ENCODE peak calls at places on chromosomes 4 and X, in five cellular contexts. One of them, this sample, is unnamed.

GRCh38 chr4:147582386-147583077 is 34.7 kb upstream of the TMEM184C start:
- DNase-seq in GM12878: no peak
- DNase-seq in HepG2: no peak
- DNase-seq in H1: no peak
- DNase-seq in GM12891: no peak
- DNase-seq in this sample: no peak

GRCh38 chr4:102354671-102355454 is 9.6 kb upstream of the SLC39A8 start:
- DNase-seq in GM12878: no peak
- DNase-seq in HepG2: no peak
- DNase-seq in H1: no peak
- DNase-seq in GM12891: no peak
- DNase-seq in this sample: no peak

GRCh38 chr4:168888715-168889215 is 121.3 kb downstream of the CBR4 start:
- DNase-seq in GM12878: no peak
- DNase-seq in HepG2: no peak
- DNase-seq in H1: no peak
- DNase-seq in GM12891: no peak
- DNase-seq in this sample: no peak

GRCh38 chr4:158805628-158806471 is 37.0 kb downstream of the FNIP2 start:
- DNase-seq in GM12878: no peak
- DNase-seq in HepG2: no peak
- DNase-seq in H1: no peak
- DNase-seq in GM12891: no peak
- DNase-seq in this sample: no peak

GRCh38 chr4:157978680-157979361 is 194.0 kb downstream of the GASK1B start:
- DNase-seq in GM12878: no peak
- DNase-seq in HepG2: peak; percentile 68
- DNase-seq in H1: peak; percentile 23
- DNase-seq in GM12891: peak; percentile 9
- DNase-seq in this sample: no peak

GRCh38 chr4:35125995-35126712 is 1118.2 kb downstream of the ARAP2 start:
- DNase-seq in GM12878: no peak
- DNase-seq in HepG2: peak; percentile 1
- DNase-seq in H1: no peak
- DNase-seq in GM12891: no peak
- DNase-seq in this sample: no peak

GRCh38 chr4:33104190-33104773 is 2384.1 kb downstream of the PCDH7 start:
- DNase-seq in GM12878: peak; percentile 2
- DNase-seq in HepG2: no peak
- DNase-seq in H1: no peak
- DNase-seq in GM12891: peak; percentile 1
- DNase-seq in this sample: no peak

GRCh38 chr4:184953421-184953820 is 64.9 kb upstream of the HELT start:
- DNase-seq in GM12878: no peak
- DNase-seq in HepG2: no peak
- DNase-seq in H1: no peak
- DNase-seq in GM12891: no peak
- DNase-seq in this sample: no peak

GRCh38 chrX:152904151-152905080 is 6.5 kb downstream of the ZNF185 start:
- DNase-seq in GM12878: no peak
- DNase-seq in HepG2: no peak
- DNase-seq in H1: no peak
- DNase-seq in GM12891: peak; percentile 43
- DNase-seq in this sample: peak; percentile 71

GRCh38 chr4:95106408-95106928 is 348.7 kb downstream of the BMPR1B start:
- DNase-seq in GM12878: no peak
- DNase-seq in HepG2: no peak
- DNase-seq in H1: no peak
- DNase-seq in GM12891: no peak
- DNase-seq in this sample: no peak

GRCh38 chrX:1093112-1093511 is 119.3 kb downstream of the CRLF2 start:
- DNase-seq in GM12878: no peak
- DNase-seq in HepG2: no peak
- DNase-seq in H1: no peak
- DNase-seq in GM12891: no peak
- DNase-seq in this sample: no peak

GRCh38 chr4:173231916-173232315 is 63.3 kb downstream of the GALNT7 start:
- DNase-seq in GM12878: no peak
- DNase-seq in HepG2: no peak
- DNase-seq in H1: no peak
- DNase-seq in GM12891: no peak
- DNase-seq in this sample: no peak

GRCh38 chr4:174320501-174321199 is 36.9 kb downstream of the CEP44 start:
- DNase-seq in GM12878: no peak
- DNase-seq in HepG2: no peak
- DNase-seq in H1: no peak
- DNase-seq in GM12891: no peak
- DNase-seq in this sample: no peak

GRCh38 chr4:134470544-134470943 is 269.0 kb upstream of the PABPC4L start:
- DNase-seq in GM12878: no peak
- DNase-seq in HepG2: peak; percentile 16
- DNase-seq in H1: no peak
- DNase-seq in GM12891: no peak
- DNase-seq in this sample: no peak

GRCh38 chrX:40132751-40133150 is 35.0 kb upstream of the BCOR start:
- DNase-seq in GM12878: no peak
- DNase-seq in HepG2: no peak
- DNase-seq in H1: no peak
- DNase-seq in GM12891: no peak
- DNase-seq in this sample: no peak

GRCh38 chrX:113202601-113203000 is 362.0 kb upstream of the AMOT start:
- DNase-seq in GM12878: no peak
- DNase-seq in HepG2: no peak
- DNase-seq in H1: no peak
- DNase-seq in GM12891: no peak
- DNase-seq in this sample: no peak

GRCh38 chr4:28373601-28374000 is 1513.0 kb downstream of the STIM2 start:
- DNase-seq in GM12878: no peak
- DNase-seq in HepG2: no peak
- DNase-seq in H1: no peak
- DNase-seq in GM12891: no peak
- DNase-seq in this sample: no peak

GRCh38 chr4:94342713-94343112 is at the start of gene HPGDS:
- DNase-seq in GM12878: no peak
- DNase-seq in HepG2: no peak
- DNase-seq in H1: no peak
- DNase-seq in GM12891: no peak
- DNase-seq in this sample: no peak

GRCh38 chr4:85520765-85521749 is 46.1 kb downstream of the ARHGAP24 start:
- DNase-seq in GM12878: no peak
- DNase-seq in HepG2: no peak
- DNase-seq in H1: no peak
- DNase-seq in GM12891: no peak
- DNase-seq in this sample: no peak

GRCh38 chr4:1156069-1156468 is 16.3 kb downstream of the SPON2 start:
- DNase-seq in GM12878: no peak
- DNase-seq in HepG2: no peak
- DNase-seq in H1: no peak
- DNase-seq in GM12891: no peak
- DNase-seq in this sample: no peak

GRCh38 chr4:1153567-1154090 is 18.8 kb downstream of the SPON2 start:
- DNase-seq in GM12878: no peak
- DNase-seq in HepG2: no peak
- DNase-seq in H1: no peak
- DNase-seq in GM12891: no peak
- DNase-seq in this sample: no peak

GRCh38 chr4:1154126-1154522 is 18.3 kb downstream of the SPON2 start:
- DNase-seq in GM12878: no peak
- DNase-seq in HepG2: no peak
- DNase-seq in H1: no peak
- DNase-seq in GM12891: no peak
- DNase-seq in this sample: no peak

GRCh38 chr4:1154523-1155182 is 17.7 kb downstream of the SPON2 start:
- DNase-seq in GM12878: no peak
- DNase-seq in HepG2: no peak
- DNase-seq in H1: no peak
- DNase-seq in GM12891: no peak
- DNase-seq in this sample: no peak

DNA sequence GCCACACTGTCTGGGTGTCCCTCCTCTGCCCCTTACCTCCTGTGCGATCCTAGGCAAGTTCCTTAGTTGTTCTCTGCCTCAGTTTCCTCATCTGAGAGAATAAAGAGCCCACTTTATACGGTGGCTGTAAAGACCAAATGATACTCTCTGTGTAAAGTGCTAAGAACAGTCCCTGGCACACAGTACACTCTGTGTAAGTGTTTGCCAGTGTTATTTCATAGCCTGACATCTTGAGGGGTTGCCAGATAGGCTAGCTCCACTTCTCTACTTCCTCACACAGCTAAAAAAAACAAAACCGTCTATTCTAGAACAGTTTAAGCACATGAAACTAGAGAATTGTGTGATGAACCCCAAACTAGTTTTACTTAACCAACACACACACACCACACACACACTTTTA is 17.1 kb downstream of the SPON2 start:
- DNase-seq in GM12878: no peak
- DNase-seq in HepG2: no peak
- DNase-seq in H1: no peak
- DNase-seq in GM12891: no peak
- DNase-seq in this sample: no peak
- TF ChIP-seq TAF1 in GM12878: no peak
- TF ChIP-seq TAF1 in HepG2: no peak
- TF ChIP-seq TAF1 in H1: no peak
- TF ChIP-seq TAF1 in GM12891: no peak
- TF ChIP-seq TAF1 in this sample: no peak

GRCh38 chr4:56550642-56551041 is 45.1 kb downstream of the ARL9 start:
- DNase-seq in GM12878: no peak
- DNase-seq in HepG2: no peak
- DNase-seq in H1: no peak
- DNase-seq in GM12891: no peak
- DNase-seq in this sample: no peak

GRCh38 chr4:56544573-56545131 is 39.1 kb downstream of the ARL9 start:
- DNase-seq in GM12878: peak; percentile 17
- DNase-seq in HepG2: peak; percentile 78
- DNase-seq in H1: no peak
- DNase-seq in GM12891: peak; percentile 66
- DNase-seq in this sample: peak; percentile 67
- TF ChIP-seq POLR2A in GM12878: no peak
- TF ChIP-seq POLR2A in HepG2: no peak
- TF ChIP-seq POLR2A in H1: no peak
- TF ChIP-seq POLR2A in GM12891: no peak
- TF ChIP-seq POLR2A in this sample: no peak

GRCh38 chrX:154487518-154488290 is 1.3 kb upstream of the UBL4A start:
- DNase-seq in GM12878: no peak
- DNase-seq in HepG2: no peak
- DNase-seq in H1: no peak
- DNase-seq in GM12891: no peak
- DNase-seq in this sample: no peak

GRCh38 chrX:154486396-154487207 is at the start of gene UBL4A:
- DNase-seq in GM12878: no peak
- DNase-seq in HepG2: no peak
- DNase-seq in H1: no peak
- DNase-seq in GM12891: peak; percentile 62
- DNase-seq in this sample: peak; percentile 67

GRCh38 chrX:154484255-154485149 is 1.9 kb downstream of the UBL4A start:
- DNase-seq in GM12878: no peak
- DNase-seq in HepG2: no peak
- DNase-seq in H1: no peak
- DNase-seq in GM12891: no peak
- DNase-seq in this sample: no peak

GRCh38 chrX:154485150-154486051 is 1.0 kb downstream of the UBL4A start:
- DNase-seq in GM12878: no peak
- DNase-seq in HepG2: no peak
- DNase-seq in H1: no peak
- DNase-seq in GM12891: no peak
- DNase-seq in this sample: no peak

DNA sequence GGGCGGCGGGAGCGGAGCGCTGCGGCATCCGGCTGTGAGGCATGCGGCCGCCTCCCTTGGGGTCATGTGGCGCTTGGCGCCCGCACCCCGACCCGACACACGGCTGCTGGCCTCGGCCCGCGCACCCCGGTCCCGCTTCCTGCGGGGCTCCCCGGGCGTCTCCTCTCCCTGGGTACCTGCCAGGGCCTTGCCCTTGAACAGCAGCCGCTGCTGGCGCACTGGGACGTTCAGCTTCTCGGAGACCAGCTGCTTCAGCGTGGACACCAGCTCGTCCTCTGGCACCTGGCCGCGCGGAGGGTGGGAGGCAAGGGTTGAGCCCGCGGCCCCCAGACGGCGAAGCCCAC is 391 bp downstream of the UBL4A start:
- DNase-seq in GM12878: no peak
- DNase-seq in HepG2: no peak
- DNase-seq in H1: no peak
- DNase-seq in GM12891: no peak
- DNase-seq in this sample: no peak
- TF ChIP-seq TAF1 in GM12878: no peak
- TF ChIP-seq TAF1 in HepG2: no peak
- TF ChIP-seq TAF1 in H1: no peak
- TF ChIP-seq TAF1 in GM12891: no peak
- TF ChIP-seq TAF1 in this sample: no peak

GRCh38 chr4:7871356-7871755 is 68.3 kb downstream of the AFAP1 start:
- DNase-seq in GM12878: no peak
- DNase-seq in HepG2: no peak
- DNase-seq in H1: no peak
- DNase-seq in GM12891: no peak
- DNase-seq in this sample: no peak
- TF ChIP-seq POLR2A in GM12878: no peak
- TF ChIP-seq POLR2A in HepG2: no peak
- TF ChIP-seq POLR2A in H1: no peak
- TF ChIP-seq POLR2A in GM12891: no peak
- TF ChIP-seq POLR2A in this sample: no peak

GRCh38 chr4:153222790-153223417 is 18.7 kb downstream of the TRIM2 start:
- DNase-seq in GM12878: no peak
- DNase-seq in HepG2: no peak
- DNase-seq in H1: no peak
- DNase-seq in GM12891: no peak
- DNase-seq in this sample: peak; percentile 33
- TF ChIP-seq TAF1 in GM12878: no peak
- TF ChIP-seq TAF1 in HepG2: no peak
- TF ChIP-seq TAF1 in H1: no peak
- TF ChIP-seq TAF1 in GM12891: no peak
- TF ChIP-seq TAF1 in this sample: no peak

GRCh38 chrX:118495061-118495921 is at the start of gene DOCK11:
- DNase-seq in GM12878: peak; percentile 58
- DNase-seq in HepG2: peak; percentile 2
- DNase-seq in H1: peak; percentile 43
- DNase-seq in GM12891: peak; percentile 48
- DNase-seq in this sample: peak; percentile 60
- TF ChIP-seq POLR2A in GM12878: peak; percentile 82
- TF ChIP-seq POLR2A in HepG2: no peak
- TF ChIP-seq POLR2A in H1: no peak
- TF ChIP-seq POLR2A in GM12891: no peak
- TF ChIP-seq POLR2A in this sample: no peak

DNA sequence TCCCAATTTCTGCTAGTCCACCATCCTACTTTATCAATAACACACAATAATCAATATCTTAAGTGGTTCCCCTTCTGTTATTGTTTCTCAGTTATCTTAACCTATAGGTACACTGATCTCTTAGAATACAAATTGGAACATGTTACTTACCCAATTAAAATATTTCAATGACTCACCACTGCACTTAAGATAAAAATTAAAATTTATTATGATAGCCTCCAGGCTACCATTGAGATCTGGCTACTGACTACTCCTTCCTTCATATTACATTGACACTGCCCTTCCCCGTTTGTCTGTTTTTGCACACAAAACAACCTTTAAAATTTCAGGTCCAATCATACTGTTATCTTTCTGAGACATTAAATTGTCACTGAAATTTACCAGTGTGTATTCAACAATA is 1074.7 kb downstream of the ADGRL3 start:
- DNase-seq in GM12878: no peak
- DNase-seq in HepG2: no peak
- DNase-seq in H1: no peak
- DNase-seq in GM12891: no peak
- DNase-seq in this sample: no peak
- TF ChIP-seq TAF1 in GM12878: no peak
- TF ChIP-seq TAF1 in HepG2: no peak
- TF ChIP-seq TAF1 in H1: no peak
- TF ChIP-seq TAF1 in GM12891: no peak
- TF ChIP-seq TAF1 in this sample: no peak